ENCODE peak calls at places on chromosomes 5 and 9, in eight cellular contexts. One of them, this sample, is unnamed.

GRCh38 chr9:4315582-4316215 is 15.8 kb upstream of the GLIS3 start:
- DNase-seq in breast epithelium: peak; percentile 46
- DNase-seq in bronchial epithelial cell: peak; percentile 69
- DNase-seq in K562: peak; percentile 53
- DNase-seq in PC-3: peak; percentile 73
- DNase-seq in body of pancreas: peak; percentile 88
- DNase-seq in heart left ventricle: peak; percentile 73
- DNase-seq in fibroblast of the aortic adventitia: peak; percentile 85
- DNase-seq in this sample: peak; percentile 54

GRCh38 chr5:40240111-40240510 is 439.6 kb upstream of the PTGER4 start:
- DNase-seq in fibroblast of the aortic adventitia: peak; percentile 64
- DNase-seq in K562: no peak
- DNase-seq in heart left ventricle: no peak
- DNase-seq in body of pancreas: no peak
- DNase-seq in breast epithelium: no peak
- DNase-seq in PC-3: peak; percentile 40
- DNase-seq in bronchial epithelial cell: peak; percentile 23
- DNase-seq in this sample: no peak

GRCh38 chr5:135887447-135887864 is 8.2 kb downstream of the IL9 start:
- DNase-seq in K562: peak; percentile 73
- DNase-seq in bronchial epithelial cell: peak; percentile 65
- DNase-seq in breast epithelium: peak; percentile 23
- DNase-seq in PC-3: peak; percentile 80
- DNase-seq in fibroblast of the aortic adventitia: peak; percentile 73
- DNase-seq in heart left ventricle: peak; percentile 49
- DNase-seq in body of pancreas: peak; percentile 68
- DNase-seq in this sample: peak; percentile 25

GRCh38 chr5:89735108-89735507 is 674.4 kb downstream of the CETN3 start:
- DNase-seq in body of pancreas: peak; percentile 11
- DNase-seq in breast epithelium: no peak
- DNase-seq in heart left ventricle: no peak
- DNase-seq in fibroblast of the aortic adventitia: peak; percentile 70
- DNase-seq in PC-3: no peak
- DNase-seq in K562: no peak
- DNase-seq in bronchial epithelial cell: peak; percentile 70
- DNase-seq in this sample: no peak

GRCh38 chr5:179475956-179476355 is 74.4 kb upstream of the RUFY1 start:
- DNase-seq in breast epithelium: no peak
- DNase-seq in body of pancreas: no peak
- DNase-seq in PC-3: no peak
- DNase-seq in heart left ventricle: no peak
- DNase-seq in K562: no peak
- DNase-seq in fibroblast of the aortic adventitia: no peak
- DNase-seq in bronchial epithelial cell: no peak
- DNase-seq in this sample: no peak

GRCh38 chr9:4596165-4596922 is 65.8 kb upstream of the PLPP6 start:
- DNase-seq in heart left ventricle: no peak
- DNase-seq in bronchial epithelial cell: no peak
- DNase-seq in PC-3: no peak
- DNase-seq in breast epithelium: no peak
- DNase-seq in fibroblast of the aortic adventitia: no peak
- DNase-seq in body of pancreas: no peak
- DNase-seq in K562: no peak
- DNase-seq in this sample: peak; percentile 18

GRCh38 chr9:115513148-115513547 is 395.2 kb upstream of the TNC start:
- DNase-seq in PC-3: no peak
- DNase-seq in breast epithelium: no peak
- DNase-seq in bronchial epithelial cell: no peak
- DNase-seq in fibroblast of the aortic adventitia: no peak
- DNase-seq in K562: no peak
- DNase-seq in body of pancreas: no peak
- DNase-seq in heart left ventricle: no peak
- DNase-seq in this sample: no peak

GRCh38 chr5:133154274-133155088 is 102.7 kb downstream of the HSPA4 start:
- DNase-seq in body of pancreas: no peak
- DNase-seq in K562: no peak
- DNase-seq in breast epithelium: no peak
- DNase-seq in PC-3: no peak
- DNase-seq in heart left ventricle: no peak
- DNase-seq in bronchial epithelial cell: peak; percentile 44
- DNase-seq in fibroblast of the aortic adventitia: no peak
- DNase-seq in this sample: no peak

GRCh38 chr9:114588671-114589526 is 1.3 kb downstream of the ATP6V1G1 start:
- DNase-seq in heart left ventricle: no peak
- DNase-seq in fibroblast of the aortic adventitia: peak; percentile 54
- DNase-seq in breast epithelium: no peak
- DNase-seq in bronchial epithelial cell: peak; percentile 52
- DNase-seq in K562: no peak
- DNase-seq in PC-3: peak; percentile 55
- DNase-seq in body of pancreas: no peak
- DNase-seq in this sample: no peak

GRCh38 chr5:150778103-150778516 is 447 bp upstream of the SMIM3 start:
- DNase-seq in bronchial epithelial cell: no peak
- DNase-seq in breast epithelium: no peak
- DNase-seq in PC-3: peak; percentile 53
- DNase-seq in heart left ventricle: no peak
- DNase-seq in K562: no peak
- DNase-seq in fibroblast of the aortic adventitia: peak; percentile 63
- DNase-seq in body of pancreas: peak; percentile 60
- DNase-seq in this sample: no peak

GRCh38 chr5:150779397-150780179 is 1.0 kb downstream of the SMIM3 start:
- DNase-seq in fibroblast of the aortic adventitia: peak; percentile 49
- DNase-seq in heart left ventricle: no peak
- DNase-seq in body of pancreas: no peak
- DNase-seq in bronchial epithelial cell: no peak
- DNase-seq in breast epithelium: no peak
- DNase-seq in K562: no peak
- DNase-seq in PC-3: no peak
- DNase-seq in this sample: no peak

GRCh38 chr5:150777685-150778084 is 872 bp upstream of the SMIM3 start:
- DNase-seq in breast epithelium: no peak
- DNase-seq in K562: peak; percentile 21
- DNase-seq in PC-3: no peak
- DNase-seq in body of pancreas: no peak
- DNase-seq in heart left ventricle: no peak
- DNase-seq in fibroblast of the aortic adventitia: no peak
- DNase-seq in bronchial epithelial cell: no peak
- DNase-seq in this sample: no peak

GRCh38 chr5:150780180-150780692 is 1.7 kb downstream of the SMIM3 start:
- DNase-seq in bronchial epithelial cell: no peak
- DNase-seq in breast epithelium: no peak
- DNase-seq in fibroblast of the aortic adventitia: peak; percentile 39
- DNase-seq in PC-3: no peak
- DNase-seq in heart left ventricle: peak; percentile 71
- DNase-seq in K562: no peak
- DNase-seq in body of pancreas: peak; percentile 37
- DNase-seq in this sample: peak; percentile 56

DNA sequence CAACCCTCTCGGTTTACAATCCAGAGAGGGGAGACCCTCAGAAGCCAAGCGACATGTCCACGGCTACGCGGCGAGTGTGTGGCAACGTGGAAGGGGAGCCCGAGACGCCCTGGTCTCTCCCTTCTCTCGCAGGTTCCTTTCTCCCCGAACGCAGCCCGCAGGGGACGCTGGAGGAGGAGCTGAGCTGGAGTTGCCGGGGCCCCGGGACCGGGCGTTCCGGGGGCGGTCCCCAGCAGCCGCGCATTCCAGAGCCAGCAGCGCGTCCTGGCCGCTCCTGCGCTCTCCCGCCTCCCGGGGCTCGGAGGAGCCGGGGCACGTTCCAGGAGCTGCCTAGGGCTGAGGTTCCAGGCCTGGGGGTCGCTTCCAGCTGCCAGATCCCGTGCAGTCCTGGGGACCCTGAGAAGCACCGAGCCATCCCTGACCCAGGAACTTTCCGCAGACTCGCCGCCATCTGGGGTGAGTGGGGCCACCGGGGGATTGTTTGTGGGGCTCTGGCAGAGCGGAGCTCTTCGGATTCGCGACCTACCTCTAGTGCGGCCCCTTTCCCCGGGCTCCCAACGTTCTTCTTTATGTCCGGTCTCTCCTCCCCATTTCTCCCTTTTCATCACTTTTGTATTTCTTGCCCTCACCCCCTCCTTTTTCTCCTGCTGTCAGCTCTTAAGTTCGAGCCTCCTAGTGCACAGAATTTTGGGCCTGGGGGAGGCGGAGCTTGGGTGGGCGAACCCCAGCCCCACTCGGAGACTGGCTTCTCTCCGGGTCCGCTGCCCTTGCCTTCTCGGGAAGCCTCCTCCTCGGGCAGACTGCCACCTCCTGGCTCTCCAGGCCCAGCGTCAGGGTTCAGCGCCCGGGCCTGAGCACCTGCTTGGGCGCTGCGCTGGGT is at the start of gene SMIM3:
- DNase-seq in fibroblast of the aortic adventitia: peak; percentile 62
- DNase-seq in breast epithelium: peak; percentile 69
- DNase-seq in PC-3: peak; percentile 72
- DNase-seq in heart left ventricle: peak; percentile 88
- DNase-seq in bronchial epithelial cell: peak; percentile 44
- DNase-seq in K562: peak; percentile 79
- DNase-seq in body of pancreas: peak; percentile 86
- DNase-seq in this sample: no peak
- TF ChIP-seq CTCF in fibroblast of the aortic adventitia: peak; percentile 30
- TF ChIP-seq CTCF in breast epithelium: no peak
- TF ChIP-seq CTCF in PC-3: peak; percentile 63
- TF ChIP-seq CTCF in heart left ventricle: peak; percentile 59
- TF ChIP-seq CTCF in bronchial epithelial cell: peak; percentile 67
- TF ChIP-seq CTCF in K562: peak; percentile 80
- TF ChIP-seq CTCF in body of pancreas: peak; percentile 40
- TF ChIP-seq CTCF in this sample: peak; percentile 45

DNA sequence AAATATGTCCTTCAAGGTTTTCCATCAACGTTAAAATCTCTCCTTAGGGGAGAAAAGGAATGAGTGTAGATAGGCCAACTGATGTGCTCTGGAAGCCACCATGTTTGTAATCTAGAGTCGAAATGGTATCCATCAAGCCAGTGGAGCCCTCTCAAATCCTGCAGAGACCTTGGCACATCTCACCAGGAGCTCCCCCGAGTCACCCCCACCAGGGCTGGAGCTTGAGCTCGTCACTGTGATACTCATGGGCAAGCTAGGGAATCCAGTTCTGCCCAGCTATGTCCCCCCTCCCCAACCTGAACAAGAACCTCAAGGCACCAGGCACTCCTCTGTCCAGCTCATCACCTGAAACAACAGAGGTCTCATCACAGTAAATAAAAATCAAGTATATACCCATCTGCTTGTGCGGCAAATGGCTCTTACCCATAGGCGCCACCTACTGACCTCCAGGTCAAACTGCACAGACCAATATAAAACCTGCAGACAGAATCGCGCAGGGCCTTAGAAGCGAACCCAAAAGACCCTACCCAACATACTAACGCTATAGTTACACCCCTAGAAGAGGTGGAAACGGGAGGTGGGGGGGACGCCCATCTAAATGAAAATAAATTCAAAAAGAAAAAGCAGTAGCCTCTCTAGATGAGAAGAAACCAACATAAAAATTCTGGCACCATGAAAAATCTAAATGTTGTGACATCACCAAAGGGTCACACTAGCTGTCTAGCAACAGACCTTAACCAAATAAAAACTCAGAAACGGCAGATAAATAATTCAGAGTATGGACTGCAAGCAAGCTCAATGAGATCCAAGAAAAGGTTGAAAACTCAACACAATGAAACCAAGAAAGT is 75.0 kb downstream of the TTC39B start:
- DNase-seq in bronchial epithelial cell: no peak
- DNase-seq in PC-3: peak; percentile 13
- DNase-seq in K562: peak; percentile 23
- DNase-seq in fibroblast of the aortic adventitia: no peak
- DNase-seq in body of pancreas: peak; percentile 7
- DNase-seq in breast epithelium: no peak
- DNase-seq in heart left ventricle: no peak
- DNase-seq in this sample: peak; percentile 12
- H3K4me3 ChIP-seq in bronchial epithelial cell: no peak overlapping the region
- H3K4me3 ChIP-seq in PC-3: no peak overlapping the region
- H3K4me3 ChIP-seq in K562: no peak overlapping the region
- H3K4me3 ChIP-seq in fibroblast of the aortic adventitia: no peak overlapping the region
- H3K4me3 ChIP-seq in body of pancreas: no peak overlapping the region
- H3K4me3 ChIP-seq in breast epithelium: no peak overlapping the region
- H3K4me3 ChIP-seq in heart left ventricle: no peak overlapping the region
- H3K4me3 ChIP-seq in this sample: no peak overlapping the region

DNA sequence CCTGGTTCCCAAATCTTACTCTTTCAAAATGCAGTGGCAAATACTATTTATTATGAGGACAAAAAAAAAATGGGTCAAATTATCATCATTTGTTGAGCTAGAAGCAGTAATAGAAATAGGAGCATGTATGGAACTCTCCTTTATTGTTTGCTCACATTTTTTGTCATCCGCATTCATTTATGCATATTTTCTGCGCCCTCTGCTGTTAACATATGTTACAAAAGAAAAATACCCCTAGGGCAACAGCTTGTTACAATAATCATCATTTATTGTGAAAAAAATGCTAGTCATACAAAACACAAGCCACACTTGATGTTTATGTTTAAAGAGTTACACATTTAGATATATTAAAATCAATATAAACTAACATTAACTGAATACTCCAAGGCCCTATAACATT is 328.2 kb downstream of the TUSC1 start:
- DNase-seq in K562: no peak
- DNase-seq in heart left ventricle: no peak
- DNase-seq in fibroblast of the aortic adventitia: no peak
- DNase-seq in bronchial epithelial cell: no peak
- DNase-seq in breast epithelium: no peak
- DNase-seq in body of pancreas: no peak
- DNase-seq in PC-3: peak; percentile 31
- DNase-seq in this sample: no peak
- TF ChIP-seq CTCF in K562: no peak
- TF ChIP-seq CTCF in heart left ventricle: no peak
- TF ChIP-seq CTCF in fibroblast of the aortic adventitia: no peak
- TF ChIP-seq CTCF in bronchial epithelial cell: no peak
- TF ChIP-seq CTCF in breast epithelium: no peak
- TF ChIP-seq CTCF in body of pancreas: no peak
- TF ChIP-seq CTCF in PC-3: peak; percentile 56
- TF ChIP-seq CTCF in this sample: no peak

GRCh38 chr5:157862183-157862851 is 3.4 kb upstream of the CLINT1 start:
- DNase-seq in bronchial epithelial cell: no peak
- DNase-seq in K562: no peak
- DNase-seq in fibroblast of the aortic adventitia: no peak
- DNase-seq in body of pancreas: no peak
- DNase-seq in heart left ventricle: no peak
- DNase-seq in breast epithelium: no peak
- DNase-seq in PC-3: no peak
- DNase-seq in this sample: peak; percentile 64

GRCh38 chr5:157858527-157859226 is at the start of gene CLINT1:
- DNase-seq in K562: peak; percentile 84
- DNase-seq in body of pancreas: peak; percentile 93
- DNase-seq in breast epithelium: peak; percentile 80
- DNase-seq in bronchial epithelial cell: peak; percentile 73
- DNase-seq in heart left ventricle: peak; percentile 94
- DNase-seq in PC-3: peak; percentile 98
- DNase-seq in fibroblast of the aortic adventitia: peak; percentile 77
- DNase-seq in this sample: peak; percentile 60

GRCh38 chr5:157859227-157859575 is 256 bp upstream of the CLINT1 start:
- DNase-seq in K562: no peak
- DNase-seq in fibroblast of the aortic adventitia: no peak
- DNase-seq in heart left ventricle: no peak
- DNase-seq in body of pancreas: no peak
- DNase-seq in breast epithelium: no peak
- DNase-seq in PC-3: no peak
- DNase-seq in bronchial epithelial cell: no peak
- DNase-seq in this sample: no peak

GRCh38 chr5:157864067-157864466 is 5.1 kb upstream of the CLINT1 start:
- DNase-seq in heart left ventricle: no peak
- DNase-seq in PC-3: no peak
- DNase-seq in breast epithelium: no peak
- DNase-seq in body of pancreas: no peak
- DNase-seq in K562: no peak
- DNase-seq in bronchial epithelial cell: no peak
- DNase-seq in fibroblast of the aortic adventitia: no peak
- DNase-seq in this sample: no peak

GRCh38 chr5:157860898-157861894 is 2.3 kb upstream of the CLINT1 start:
- DNase-seq in bronchial epithelial cell: no peak
- DNase-seq in body of pancreas: no peak
- DNase-seq in PC-3: no peak
- DNase-seq in breast epithelium: no peak
- DNase-seq in K562: no peak
- DNase-seq in heart left ventricle: no peak
- DNase-seq in fibroblast of the aortic adventitia: no peak
- DNase-seq in this sample: peak; percentile 92
- H3K4me3 ChIP-seq in bronchial epithelial cell: no peak overlapping the region
- H3K4me3 ChIP-seq in body of pancreas: no peak overlapping the region
- H3K4me3 ChIP-seq in PC-3: no peak overlapping the region
- H3K4me3 ChIP-seq in breast epithelium: no peak overlapping the region
- H3K4me3 ChIP-seq in K562: no peak overlapping the region
- H3K4me3 ChIP-seq in heart left ventricle: no peak overlapping the region
- H3K4me3 ChIP-seq in fibroblast of the aortic adventitia: no peak overlapping the region
- H3K4me3 ChIP-seq in this sample: no peak overlapping the region